ENCODE peak calls at places on chromosomes 16 and 17, in seven cellular contexts. K is IMR-90, Y is GM20000, I is tibial artery, E is left ventricle myocardium inferior, Z is pancreas, R is PC-3. X is an unnamed sample.

GRCh38 chr17:32451879-32452278 is 7.6 kb downstream of the PSMD11 start:
- DNase-seq in K (no peak), Y (no peak), I (no peak), E (no peak), Z (no peak), R (no peak), X (no peak)

GRCh38 chr16:72085002-72085401 is 8.4 kb downstream of the TXNL4B start:
- DNase-seq in K (no peak), Y (no peak), I (no peak), E (peak), Z (no peak), R (no peak), X (no peak)

GRCh38 chr17:81349397-81350319 is 45.6 kb upstream of the BAHCC1 start:
- DNase-seq in K (no peak), Y (no peak), I (no peak), E (no peak), Z (no peak), R (peak), X (no peak)

GRCh38 chr17:18177137-18177536 is 6.5 kb upstream of the ALKBH5 start:
- DNase-seq in K (no peak), Y (no peak), I (no peak), E (no peak), Z (no peak), R (no peak), X (no peak)

GRCh38 chr17:17823433-17824118 is 13.2 kb downstream of the SREBF1 start:
- DNase-seq in K (peak), Y (peak), I (peak), E (peak), Z (peak), R (peak), X (peak)

GRCh38 chr16:1108299-1109252 is 12.5 kb upstream of the C1QTNF8 start:
- DNase-seq in K (peak), Y (no peak), I (peak), E (peak), Z (peak), R (peak), X (no peak)

GRCh38 chr16:76428858-76429257 is 151.7 kb downstream of the CNTNAP4 start:
- DNase-seq in K (no peak), Y (no peak), I (no peak), E (no peak), Z (no peak), R (peak), X (no peak)

GRCh38 chr16:86925067-86925791 is 346.9 kb downstream of the FOXL1 start:
- DNase-seq in K (peak), Y (no peak), I (no peak), E (no peak), Z (no peak), R (no peak), X (no peak)

GRCh38 chr16:30995927-30996323 is 10.9 kb downstream of the HSD3B7 start:
- DNase-seq in K (no peak), Y (no peak), I (no peak), E (no peak), Z (no peak), R (no peak), X (no peak)

GRCh38 chr16:55349867-55350266 is 25.9 kb downstream of the IRX6 start:
- DNase-seq in K (no peak), Y (no peak), I (no peak), E (no peak), Z (no peak), R (no peak), X (no peak)

GRCh38 chr16:16099320-16099719 is 124.0 kb downstream of the ABCC6 start:
- DNase-seq in K (no peak), Y (no peak), I (no peak), E (no peak), Z (no peak), R (peak), X (no peak)

GRCh38 chr17:73358668-73359067 is 46.9 kb upstream of the CDC42EP4 start:
- DNase-seq in K (no peak), Y (no peak), I (no peak), E (peak), Z (no peak), R (no peak), X (no peak)

GRCh38 chr16:55367796-55368195 is 43.8 kb downstream of the IRX6 start:
- DNase-seq in K (peak), Y (no peak), I (no peak), E (no peak), Z (no peak), R (no peak), X (no peak)

GRCh38 chr17:81081619-81082176 is 46.7 kb downstream of the BAIAP2 start:
- DNase-seq in K (no peak), Y (no peak), I (no peak), E (no peak), Z (no peak), R (no peak), X (no peak)

GRCh38 chr17:68698761-68699160 is 97.6 kb upstream of the FAM20A start:
- DNase-seq in K (no peak), Y (no peak), I (peak), E (no peak), Z (no peak), R (no peak), X (no peak)

GRCh38 chr16:55491691-55492090 is 12.7 kb downstream of the MMP2 start:
- DNase-seq in K (no peak), Y (no peak), I (peak), E (no peak), Z (no peak), R (no peak), X (no peak)

GRCh38 chr17:77140878-77141767 is at the start of gene SEC14L1:
- DNase-seq in K (no peak), Y (peak), I (peak), E (peak), Z (peak), R (peak), X (peak)

GRCh38 chr16:22813946-22814325 is at the start of gene HS3ST2:
- DNase-seq in K (no peak), Y (no peak), I (peak), E (peak), Z (peak), R (no peak), X (no peak)

GRCh38 chr16:49513040-49513439 is 139.4 kb downstream of the C16orf78 start:
- DNase-seq in K (no peak), Y (no peak), I (no peak), E (no peak), Z (no peak), R (no peak), X (no peak)
- TF ChIP-seq CTCF in K (no peak), Y (no peak), I (no peak), E (peak), Z (no peak), R (no peak), X (no peak)

DNA sequence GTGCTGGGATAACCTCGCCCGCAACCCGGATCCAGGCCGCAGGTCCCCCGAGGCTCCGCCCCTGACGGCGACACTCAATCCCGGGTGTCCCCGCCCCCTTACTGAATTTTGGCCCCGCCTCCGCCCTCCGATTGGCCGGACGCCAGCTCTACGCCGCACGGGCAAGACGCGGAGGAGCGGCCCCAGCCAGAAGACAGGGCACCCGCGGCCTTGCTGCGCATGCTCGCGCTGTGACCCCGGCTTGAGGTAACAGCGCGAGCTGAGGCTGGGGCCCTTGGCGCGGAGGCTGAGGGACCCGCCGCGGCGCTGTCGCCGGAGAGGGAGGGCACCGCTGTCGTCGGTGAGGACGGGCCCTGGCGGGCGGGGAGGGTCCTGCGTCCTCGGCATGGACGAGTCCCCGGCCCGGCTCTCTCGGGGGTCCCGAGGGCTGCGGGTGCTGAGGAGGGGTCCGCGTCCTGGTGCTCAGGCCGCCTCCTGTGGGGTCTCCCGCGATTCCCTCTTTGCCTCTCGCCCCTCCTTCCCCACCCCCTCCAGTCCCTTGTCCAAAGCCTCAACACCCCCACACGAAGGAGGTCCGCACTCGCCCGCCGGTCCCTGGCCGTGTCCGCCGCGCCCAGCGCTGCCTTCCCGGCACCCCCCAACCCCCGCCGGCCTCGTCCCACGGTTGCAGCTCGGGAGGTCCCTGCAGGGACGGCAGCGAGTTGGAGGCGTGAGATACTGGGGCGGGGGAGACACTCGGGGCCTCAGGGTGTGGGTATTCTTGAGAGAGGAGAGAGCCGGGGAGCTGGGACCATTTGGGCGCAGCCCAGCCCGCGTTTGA is at the start of gene FLYWCH2:
- DNase-seq in K (peak), Y (peak), I (peak), E (peak), Z (peak), R (peak), X (peak)
- TF ChIP-seq CTCF in K (no peak), Y (no peak), I (peak), E (peak), Z (no peak), R (no peak), X (no peak)

DNA sequence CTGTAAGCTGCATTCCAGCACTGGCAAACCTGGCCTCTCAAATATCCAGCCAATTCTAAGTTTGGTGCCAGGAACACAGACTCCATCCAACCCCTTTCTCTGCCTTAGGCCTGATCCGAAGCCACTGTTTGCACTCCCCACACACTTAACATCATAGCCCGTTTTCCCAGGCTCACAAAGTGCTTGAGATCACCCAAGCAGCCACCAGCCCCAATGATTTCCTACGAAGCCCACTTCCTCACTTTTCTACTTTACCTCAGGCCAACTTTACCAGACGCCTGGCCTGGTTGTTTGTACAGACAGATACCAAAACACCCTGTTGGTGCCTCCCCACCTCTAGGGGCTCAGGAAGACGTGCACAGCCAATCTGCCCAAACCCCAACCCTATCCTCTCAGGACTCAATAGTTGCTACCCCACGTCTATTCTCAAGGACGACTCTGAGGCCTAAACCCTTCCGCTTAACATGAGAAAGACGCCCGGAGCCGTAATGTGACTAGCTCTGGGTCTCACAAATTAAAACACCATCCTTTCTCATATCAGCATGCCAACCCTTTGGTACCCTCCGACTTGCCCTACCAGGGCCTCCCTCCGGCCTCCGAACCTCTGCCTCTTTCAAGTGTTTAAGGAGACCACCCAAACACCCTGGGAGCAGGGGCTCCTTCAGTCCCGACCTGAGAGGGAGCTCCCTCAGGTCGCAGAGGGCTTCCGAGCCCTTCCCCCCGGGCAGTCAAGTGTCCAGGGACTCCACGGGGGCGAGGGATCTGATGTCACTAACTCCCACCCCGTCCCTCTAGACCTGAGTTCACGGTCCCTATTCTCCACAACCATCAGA is 3.4 kb upstream of the PER1 start:
- DNase-seq in K (no peak), Y (no peak), I (no peak), E (no peak), Z (no peak), R (no peak), X (no peak)
- TF ChIP-seq CTCF in K (no peak), Y (no peak), I (no peak), E (no peak), Z (no peak), R (no peak), X (no peak)

GRCh38 chr16:8936421-8936820 is 27.3 kb downstream of the USP7 start:
- DNase-seq in K (peak), Y (peak), I (no peak), E (no peak), Z (no peak), R (peak), X (no peak)
- TF ChIP-seq CTCF in K (peak), Y (peak), I (peak), E (peak), Z (peak), R (peak), X (no peak)

GRCh38 chr16:3152273-3153076 is 17.6 kb downstream of the ZNF213 start:
- DNase-seq in K (peak), Y (peak), I (peak), E (peak), Z (peak), R (peak), X (peak)
- TF ChIP-seq CTCF in K (peak), Y (peak), I (peak), E (peak), Z (no peak), R (peak), X (no peak)

GRCh38 chr16:2148714-2149629 is 547 bp downstream of the RAB26 start:
- DNase-seq in K (no peak), Y (peak), I (no peak), E (no peak), Z (peak), R (peak), X (no peak)
- TF ChIP-seq CTCF in K (no peak), Y (no peak), I (no peak), E (no peak), Z (no peak), R (no peak), X (no peak)

GRCh38 chr17:47831934-47832327 is 461 bp downstream of the LRRC46 start:
- DNase-seq in K (no peak), Y (no peak), I (no peak), E (no peak), Z (no peak), R (no peak), X (no peak)

GRCh38 chr17:47834756-47835155 is 3.3 kb downstream of the LRRC46 start:
- DNase-seq in K (no peak), Y (no peak), I (no peak), E (no peak), Z (no peak), R (no peak), X (no peak)

GRCh38 chr17:47829870-47830269 is 1.5 kb downstream of the MRPL10 start:
- DNase-seq in K (no peak), Y (no peak), I (no peak), E (no peak), Z (no peak), R (no peak), X (no peak)

GRCh38 chr17:47830396-47830907 is 889 bp downstream of the MRPL10 start:
- DNase-seq in K (no peak), Y (no peak), I (no peak), E (no peak), Z (no peak), R (no peak), X (no peak)

DNA sequence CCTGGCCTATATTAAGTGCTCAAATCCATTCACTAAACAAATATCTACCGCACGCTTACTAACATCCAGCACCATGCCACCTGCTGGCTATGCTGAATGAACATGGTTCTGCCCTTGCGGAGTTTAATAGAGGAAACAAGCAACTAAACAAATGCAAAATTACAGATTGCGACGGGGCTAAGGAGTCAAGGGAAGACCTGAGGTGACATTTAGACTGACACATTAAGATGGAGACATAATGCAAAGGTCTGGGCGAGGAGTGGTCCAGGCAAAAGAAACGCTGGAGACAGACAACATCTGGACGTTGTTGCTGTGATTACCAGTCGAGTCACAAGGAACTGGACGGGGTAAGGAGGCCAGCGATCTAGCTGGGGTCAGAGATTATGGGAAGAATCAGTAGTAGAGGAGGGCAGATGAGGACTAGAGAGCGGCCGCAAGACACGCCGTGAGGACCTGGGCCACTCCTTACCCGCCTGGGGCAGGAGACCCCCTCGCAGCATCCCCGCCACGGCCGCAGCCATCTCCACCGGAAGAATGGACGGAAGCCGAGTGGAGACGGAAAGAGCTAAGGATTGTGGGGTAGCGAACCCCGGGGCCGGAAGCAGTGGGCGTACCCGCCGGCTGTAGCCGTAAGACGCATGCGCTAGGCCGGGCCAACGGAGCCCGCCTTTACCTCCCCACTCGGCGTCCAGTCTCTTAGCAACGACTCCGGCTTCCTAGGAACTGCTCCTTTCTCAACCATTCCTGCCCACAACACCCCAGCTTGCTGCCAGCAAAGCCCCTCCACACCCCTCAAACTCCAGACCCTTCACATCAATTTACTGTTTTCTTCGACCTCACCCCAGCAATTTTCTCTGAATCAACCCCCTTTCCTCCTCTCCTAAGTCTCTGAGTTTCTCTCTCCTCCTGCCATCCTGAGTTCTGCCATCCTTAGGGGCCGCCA is at the start of the genes LRRC46 and MRPL10:
- DNase-seq in K (peak), Y (peak), I (peak), E (peak), Z (peak), R (peak), X (peak)
- TF ChIP-seq CTCF in K (peak), Y (no peak), I (no peak), E (no peak), Z (no peak), R (peak), X (no peak)

GRCh38 chr17:13114601-13115024 is 96.8 kb upstream of the ELAC2 start:
- DNase-seq in K (peak), Y (peak), I (no peak), E (peak), Z (peak), R (peak), X (no peak)
- TF ChIP-seq CTCF in K (peak), Y (peak), I (no peak), E (peak), Z (peak), R (peak), X (no peak)